ENCODE peak calls at places on chromosomes 5 and 9, in six cellular contexts. One of them, this sample, is unnamed.

GRCh38 chr9:131657890-131658752 is 81.8 kb downstream of the RAPGEF1 start:
- DNase-seq in lower leg skin: peak
- DNase-seq in sigmoid colon: no peak
- DNase-seq in A549: peak
- DNase-seq in esophagus muscularis mucosa: no peak
- DNase-seq in endothelial cell of umbilical vein: peak
- DNase-seq in this sample: no peak

GRCh38 chr5:175862131-175863012 is 9.0 kb upstream of the CPLX2 start:
- DNase-seq in esophagus muscularis mucosa: no peak
- DNase-seq in endothelial cell of umbilical vein: no peak
- DNase-seq in sigmoid colon: no peak
- DNase-seq in A549: no peak
- DNase-seq in lower leg skin: no peak
- DNase-seq in this sample: no peak

GRCh38 chr9:36592801-36593583 is 20.3 kb downstream of the MELK start:
- DNase-seq in endothelial cell of umbilical vein: peak
- DNase-seq in lower leg skin: no peak
- DNase-seq in A549: no peak
- DNase-seq in esophagus muscularis mucosa: no peak
- DNase-seq in sigmoid colon: no peak
- DNase-seq in this sample: no peak

GRCh38 chr5:149062371-149063016 is 368 bp downstream of the SH3TC2 start:
- DNase-seq in endothelial cell of umbilical vein: peak
- DNase-seq in lower leg skin: no peak
- DNase-seq in sigmoid colon: no peak
- DNase-seq in esophagus muscularis mucosa: peak
- DNase-seq in A549: peak
- DNase-seq in this sample: peak

GRCh38 chr5:81401266-81401665 is 7.3 kb upstream of the ACOT12 start:
- DNase-seq in A549: no peak
- DNase-seq in esophagus muscularis mucosa: no peak
- DNase-seq in sigmoid colon: no peak
- DNase-seq in endothelial cell of umbilical vein: no peak
- DNase-seq in lower leg skin: no peak
- DNase-seq in this sample: no peak

GRCh38 chr5:59666709-59667108 is 226.8 kb downstream of the PDE4D start:
- DNase-seq in endothelial cell of umbilical vein: no peak
- DNase-seq in sigmoid colon: no peak
- DNase-seq in lower leg skin: no peak
- DNase-seq in A549: no peak
- DNase-seq in esophagus muscularis mucosa: no peak
- DNase-seq in this sample: no peak

GRCh38 chr9:130143279-130143893 is 28.8 kb upstream of the NCS1 start:
- DNase-seq in lower leg skin: no peak
- DNase-seq in endothelial cell of umbilical vein: no peak
- DNase-seq in A549: no peak
- DNase-seq in sigmoid colon: no peak
- DNase-seq in esophagus muscularis mucosa: no peak
- DNase-seq in this sample: no peak

GRCh38 chr9:97982719-97983523 is at the start of gene ANP32B:
- DNase-seq in sigmoid colon: peak
- DNase-seq in esophagus muscularis mucosa: peak
- DNase-seq in lower leg skin: peak
- DNase-seq in A549: peak
- DNase-seq in endothelial cell of umbilical vein: peak
- DNase-seq in this sample: peak

GRCh38 chr9:8486095-8486494 is 686.5 kb upstream of the DMAC1 start:
- DNase-seq in endothelial cell of umbilical vein: peak
- DNase-seq in esophagus muscularis mucosa: no peak
- DNase-seq in sigmoid colon: no peak
- DNase-seq in lower leg skin: no peak
- DNase-seq in A549: no peak
- DNase-seq in this sample: peak

GRCh38 chr5:140563554-140563953 is 844 bp downstream of the APBB3 start:
- DNase-seq in esophagus muscularis mucosa: no peak
- DNase-seq in endothelial cell of umbilical vein: no peak
- DNase-seq in lower leg skin: no peak
- DNase-seq in A549: no peak
- DNase-seq in sigmoid colon: no peak
- DNase-seq in this sample: no peak

GRCh38 chr5:140565024-140565779 is 574 bp downstream of the SLC35A4 start:
- DNase-seq in A549: no peak
- DNase-seq in lower leg skin: no peak
- DNase-seq in sigmoid colon: no peak
- DNase-seq in esophagus muscularis mucosa: no peak
- DNase-seq in endothelial cell of umbilical vein: peak
- DNase-seq in this sample: no peak

GRCh38 chr5:140566665-140567064 is 2.0 kb downstream of the SLC35A4 start:
- DNase-seq in lower leg skin: no peak
- DNase-seq in A549: no peak
- DNase-seq in sigmoid colon: no peak
- DNase-seq in esophagus muscularis mucosa: no peak
- DNase-seq in endothelial cell of umbilical vein: no peak
- DNase-seq in this sample: no peak

GRCh38 chr5:140565780-140566095 is 1.1 kb downstream of the SLC35A4 start:
- DNase-seq in lower leg skin: no peak
- DNase-seq in sigmoid colon: no peak
- DNase-seq in esophagus muscularis mucosa: no peak
- DNase-seq in endothelial cell of umbilical vein: no peak
- DNase-seq in A549: no peak
- DNase-seq in this sample: no peak

DNA sequence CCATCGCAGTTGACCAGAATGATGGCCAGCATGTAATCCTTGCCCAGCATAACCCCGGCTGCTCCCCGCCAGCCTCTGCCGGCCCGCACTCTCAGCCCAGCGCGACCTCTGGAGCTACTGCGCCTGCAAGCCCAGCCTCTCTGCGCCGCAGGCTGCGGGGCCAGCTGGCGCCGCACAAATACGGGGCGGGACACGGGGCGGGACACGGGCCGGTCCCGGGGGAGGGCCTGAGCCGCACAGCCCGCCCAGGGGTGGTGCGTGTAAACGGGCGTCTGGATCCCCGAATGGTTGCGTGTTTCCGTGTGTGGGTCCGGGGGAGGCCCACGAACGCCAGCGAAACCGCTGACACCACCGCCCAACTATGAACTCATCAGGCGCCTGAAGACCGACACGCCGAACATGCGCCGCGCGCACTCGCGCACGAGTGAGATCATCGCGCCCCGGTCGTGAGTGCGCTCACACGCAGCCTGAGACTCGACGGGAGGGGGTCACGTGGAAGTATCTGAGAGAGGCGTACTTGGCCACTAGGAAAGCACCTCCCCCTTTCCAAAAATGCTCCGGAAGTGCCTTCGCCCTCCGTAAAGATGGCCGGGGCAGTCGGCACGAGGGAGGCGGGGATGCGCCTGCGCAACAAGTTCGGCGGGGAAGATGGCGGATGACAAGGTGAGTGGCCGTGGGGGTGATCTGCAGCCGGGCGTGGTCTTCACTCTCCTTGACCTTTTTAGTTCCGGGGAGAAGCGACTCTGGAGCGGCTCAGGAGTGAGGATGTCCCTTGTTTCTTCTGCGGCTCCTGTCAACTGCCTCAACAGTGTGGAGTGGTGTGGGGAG is at the start of the genes APBB3 and SLC35A4:
- DNase-seq in esophagus muscularis mucosa: peak
- DNase-seq in lower leg skin: peak
- DNase-seq in A549: peak
- DNase-seq in endothelial cell of umbilical vein: peak
- DNase-seq in sigmoid colon: peak
- DNase-seq in this sample: peak
- TF ChIP-seq POLR2A in esophagus muscularis mucosa: peak
- TF ChIP-seq POLR2A in lower leg skin: peak
- TF ChIP-seq POLR2A in A549: peak
- TF ChIP-seq POLR2A in endothelial cell of umbilical vein: peak
- TF ChIP-seq POLR2A in sigmoid colon: peak
- TF ChIP-seq POLR2A in this sample: peak

DNA sequence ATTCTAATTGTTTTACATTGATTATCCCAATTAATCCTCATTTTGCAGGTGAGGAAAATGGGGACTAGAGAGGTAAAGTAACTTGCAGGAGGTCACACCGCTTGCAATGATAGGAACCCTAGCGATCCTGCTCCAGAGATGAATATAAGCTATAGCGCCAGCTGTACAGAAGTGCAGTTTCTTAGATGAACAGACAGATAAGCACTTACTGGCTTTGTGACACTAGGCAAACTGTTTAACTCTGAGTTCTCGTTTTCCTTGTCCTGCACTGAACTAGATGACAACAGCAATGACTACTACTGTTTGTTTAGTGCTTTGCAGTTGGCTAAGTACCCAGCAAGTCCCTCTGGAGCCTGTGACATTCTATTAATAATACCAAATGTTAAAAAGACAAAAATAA is 11.1 kb downstream of the LHX6 start:
- DNase-seq in esophagus muscularis mucosa: no peak
- DNase-seq in sigmoid colon: no peak
- DNase-seq in endothelial cell of umbilical vein: no peak
- DNase-seq in A549: no peak
- DNase-seq in lower leg skin: no peak
- DNase-seq in this sample: no peak
- TF ChIP-seq POLR2A in esophagus muscularis mucosa: no peak
- TF ChIP-seq POLR2A in sigmoid colon: no peak
- TF ChIP-seq POLR2A in endothelial cell of umbilical vein: no peak
- TF ChIP-seq POLR2A in A549: no peak
- TF ChIP-seq POLR2A in lower leg skin: no peak
- TF ChIP-seq POLR2A in this sample: no peak

GRCh38 chr5:58477760-58478159 is 13.5 kb upstream of the GAPT start:
- DNase-seq in sigmoid colon: no peak
- DNase-seq in endothelial cell of umbilical vein: no peak
- DNase-seq in esophagus muscularis mucosa: no peak
- DNase-seq in A549: no peak
- DNase-seq in lower leg skin: no peak
- DNase-seq in this sample: no peak

GRCh38 chr5:58482536-58482935 is 8.7 kb upstream of the GAPT start:
- DNase-seq in endothelial cell of umbilical vein: no peak
- DNase-seq in lower leg skin: no peak
- DNase-seq in sigmoid colon: no peak
- DNase-seq in esophagus muscularis mucosa: no peak
- DNase-seq in A549: no peak
- DNase-seq in this sample: no peak

GRCh38 chr5:58481828-58482227 is 9.4 kb upstream of the GAPT start:
- DNase-seq in esophagus muscularis mucosa: no peak
- DNase-seq in A549: no peak
- DNase-seq in sigmoid colon: no peak
- DNase-seq in endothelial cell of umbilical vein: no peak
- DNase-seq in lower leg skin: no peak
- DNase-seq in this sample: no peak

GRCh38 chr5:58484505-58484904 is 6.7 kb upstream of the GAPT start:
- DNase-seq in lower leg skin: no peak
- DNase-seq in esophagus muscularis mucosa: no peak
- DNase-seq in endothelial cell of umbilical vein: no peak
- DNase-seq in A549: no peak
- DNase-seq in sigmoid colon: no peak
- DNase-seq in this sample: no peak

GRCh38 chr5:58481066-58481676 is 10.1 kb upstream of the GAPT start:
- DNase-seq in endothelial cell of umbilical vein: no peak
- DNase-seq in A549: no peak
- DNase-seq in esophagus muscularis mucosa: no peak
- DNase-seq in lower leg skin: no peak
- DNase-seq in sigmoid colon: no peak
- DNase-seq in this sample: no peak
- TF ChIP-seq POLR2A in endothelial cell of umbilical vein: no peak
- TF ChIP-seq POLR2A in A549: no peak
- TF ChIP-seq POLR2A in esophagus muscularis mucosa: no peak
- TF ChIP-seq POLR2A in lower leg skin: no peak
- TF ChIP-seq POLR2A in sigmoid colon: no peak
- TF ChIP-seq POLR2A in this sample: no peak

DNA sequence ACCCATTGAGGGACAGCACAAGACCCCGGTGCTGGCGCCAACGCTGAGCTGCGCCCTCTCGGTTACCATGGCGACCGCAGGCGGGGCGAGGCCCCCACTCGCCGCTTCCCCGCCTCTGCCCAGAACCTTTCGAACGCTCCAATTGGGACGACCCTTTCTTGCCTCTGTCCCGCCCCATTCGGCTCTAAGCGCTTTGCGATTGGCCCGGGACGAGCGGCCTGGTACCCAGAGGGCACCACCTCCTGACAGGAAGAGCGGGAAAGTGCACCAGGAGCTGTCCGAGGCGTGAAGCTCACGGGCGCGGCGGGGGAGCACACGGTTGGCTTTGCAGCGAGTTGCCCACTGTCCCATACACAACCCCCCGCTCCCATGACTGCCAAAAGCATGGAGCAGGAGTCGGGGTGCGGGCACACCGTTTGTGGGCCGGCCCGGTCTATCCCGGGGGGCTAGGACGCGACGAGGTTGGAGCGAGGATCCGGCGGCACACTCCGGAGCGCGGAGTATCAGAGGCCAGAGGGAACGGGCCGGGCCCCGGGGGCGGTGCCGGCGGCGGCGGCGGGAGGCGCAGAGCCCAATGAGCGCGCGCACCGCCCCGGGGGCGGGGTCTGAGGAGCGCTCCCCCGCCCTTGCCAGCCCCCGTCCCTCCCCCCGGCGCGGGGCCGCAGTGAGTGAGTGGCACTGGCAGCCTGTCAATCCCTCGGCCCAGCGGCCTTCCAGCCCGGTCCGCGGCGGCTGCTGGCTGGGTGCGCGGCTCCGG is 978 bp upstream of the PBX3 start:
- DNase-seq in esophagus muscularis mucosa: peak
- DNase-seq in endothelial cell of umbilical vein: peak
- DNase-seq in lower leg skin: peak
- DNase-seq in sigmoid colon: peak
- DNase-seq in A549: peak
- DNase-seq in this sample: peak
- TF ChIP-seq POLR2A in esophagus muscularis mucosa: no peak
- TF ChIP-seq POLR2A in endothelial cell of umbilical vein: peak
- TF ChIP-seq POLR2A in lower leg skin: no peak
- TF ChIP-seq POLR2A in sigmoid colon: no peak
- TF ChIP-seq POLR2A in A549: peak
- TF ChIP-seq POLR2A in this sample: peak